ENCODE peak calls at places on chromosomes 4 and X, in six cellular contexts. One of them, this sample, is unnamed.

GRCh38 chrX:118523920-118524319 is 28.3 kb downstream of the DOCK11 start:
- DNase-seq in IMR-90: no peak
- DNase-seq in nephron progenitor cell: no peak
- DNase-seq in psoas muscle: no peak
- DNase-seq in brain microvascular endothelial cell: no peak
- DNase-seq in AG09309: no peak
- DNase-seq in this sample: no peak

GRCh38 chrX:150696264-150696789 is 3.1 kb downstream of the MTMR1 start:
- DNase-seq in IMR-90: no peak
- DNase-seq in nephron progenitor cell: no peak
- DNase-seq in psoas muscle: no peak
- DNase-seq in brain microvascular endothelial cell: no peak
- DNase-seq in AG09309: no peak
- DNase-seq in this sample: no peak

GRCh38 chrX:1451676-1452496 is 823 bp downstream of the ASMTL start:
- DNase-seq in IMR-90: no peak
- DNase-seq in nephron progenitor cell: peak; percentile 27
- DNase-seq in psoas muscle: peak; percentile 61
- DNase-seq in brain microvascular endothelial cell: no peak
- DNase-seq in AG09309: no peak
- DNase-seq in this sample: no peak

GRCh38 chr4:185269286-185269685 is 59.9 kb downstream of the SNX25 start:
- DNase-seq in IMR-90: no peak
- DNase-seq in nephron progenitor cell: no peak
- DNase-seq in psoas muscle: no peak
- DNase-seq in brain microvascular endothelial cell: no peak
- DNase-seq in AG09309: no peak
- DNase-seq in this sample: no peak

GRCh38 chrX:150405576-150405975 is 42.5 kb downstream of the MAMLD1 start:
- DNase-seq in IMR-90: no peak
- DNase-seq in nephron progenitor cell: no peak
- DNase-seq in psoas muscle: no peak
- DNase-seq in brain microvascular endothelial cell: no peak
- DNase-seq in AG09309: no peak
- DNase-seq in this sample: no peak

GRCh38 chrX:100829730-100830129 is 9.5 kb downstream of the CSTF2 start:
- DNase-seq in IMR-90: peak; percentile 77
- DNase-seq in nephron progenitor cell: no peak
- DNase-seq in psoas muscle: no peak
- DNase-seq in brain microvascular endothelial cell: peak; percentile 20
- DNase-seq in AG09309: no peak
- DNase-seq in this sample: no peak

GRCh38 chrX:130887392-130887791 is 15.6 kb downstream of the ENOX2 start:
- DNase-seq in IMR-90: no peak
- DNase-seq in nephron progenitor cell: peak; percentile 12
- DNase-seq in psoas muscle: no peak
- DNase-seq in brain microvascular endothelial cell: no peak
- DNase-seq in AG09309: no peak
- DNase-seq in this sample: no peak

GRCh38 chr4:125904802-125905201 is 590.0 kb downstream of the FAT4 start:
- DNase-seq in IMR-90: no peak
- DNase-seq in nephron progenitor cell: no peak
- DNase-seq in psoas muscle: no peak
- DNase-seq in brain microvascular endothelial cell: no peak
- DNase-seq in AG09309: no peak
- DNase-seq in this sample: no peak

GRCh38 chr4:83993774-83994173 is 457.9 kb downstream of the GPAT3 start:
- DNase-seq in IMR-90: no peak
- DNase-seq in nephron progenitor cell: peak; percentile 16
- DNase-seq in psoas muscle: no peak
- DNase-seq in brain microvascular endothelial cell: no peak
- DNase-seq in AG09309: no peak
- DNase-seq in this sample: no peak

GRCh38 chr4:163556650-163557391 is 62.3 kb downstream of the TMA16 start:
- DNase-seq in IMR-90: no peak
- DNase-seq in nephron progenitor cell: no peak
- DNase-seq in psoas muscle: no peak
- DNase-seq in brain microvascular endothelial cell: no peak
- DNase-seq in AG09309: no peak
- DNase-seq in this sample: no peak

GRCh38 chr4:163550869-163551267 is 56.4 kb downstream of the TMA16 start:
- DNase-seq in IMR-90: no peak
- DNase-seq in nephron progenitor cell: no peak
- DNase-seq in psoas muscle: no peak
- DNase-seq in brain microvascular endothelial cell: no peak
- DNase-seq in AG09309: no peak
- DNase-seq in this sample: no peak

GRCh38 chr4:163556169-163556568 is 61.7 kb downstream of the TMA16 start:
- DNase-seq in IMR-90: peak; percentile 10
- DNase-seq in nephron progenitor cell: no peak
- DNase-seq in psoas muscle: no peak
- DNase-seq in brain microvascular endothelial cell: no peak
- DNase-seq in AG09309: no peak
- DNase-seq in this sample: no peak

GRCh38 chr4:163554870-163555465 is 60.5 kb downstream of the TMA16 start:
- DNase-seq in IMR-90: peak; percentile 32
- DNase-seq in nephron progenitor cell: no peak
- DNase-seq in psoas muscle: no peak
- DNase-seq in brain microvascular endothelial cell: no peak
- DNase-seq in AG09309: no peak
- DNase-seq in this sample: no peak

GRCh38 chr4:163553146-163553545 is 58.7 kb downstream of the TMA16 start:
- DNase-seq in IMR-90: no peak
- DNase-seq in nephron progenitor cell: no peak
- DNase-seq in psoas muscle: no peak
- DNase-seq in brain microvascular endothelial cell: no peak
- DNase-seq in AG09309: no peak
- DNase-seq in this sample: no peak
- TF ChIP-seq CTCF in IMR-90: no peak
- TF ChIP-seq CTCF in nephron progenitor cell: no peak
- TF ChIP-seq CTCF in psoas muscle: no peak
- TF ChIP-seq CTCF in brain microvascular endothelial cell: no peak
- TF ChIP-seq CTCF in AG09309: no peak
- TF ChIP-seq CTCF in this sample: no peak

GRCh38 chrX:153723351-153724251 is 586 bp downstream of the BCAP31 start:
- DNase-seq in IMR-90: peak; percentile 37
- DNase-seq in nephron progenitor cell: peak; percentile 60
- DNase-seq in psoas muscle: peak; percentile 63
- DNase-seq in brain microvascular endothelial cell: peak; percentile 13
- DNase-seq in AG09309: no peak
- DNase-seq in this sample: no peak
- TF ChIP-seq CTCF in IMR-90: peak; percentile 34
- TF ChIP-seq CTCF in nephron progenitor cell: no peak
- TF ChIP-seq CTCF in psoas muscle: peak; percentile 7
- TF ChIP-seq CTCF in brain microvascular endothelial cell: peak; percentile 63
- TF ChIP-seq CTCF in AG09309: peak; percentile 43
- TF ChIP-seq CTCF in this sample: peak; percentile 28

GRCh38 chr4:29128810-29129209 is 1591.4 kb upstream of the PCDH7 start:
- DNase-seq in IMR-90: no peak
- DNase-seq in nephron progenitor cell: no peak
- DNase-seq in psoas muscle: no peak
- DNase-seq in brain microvascular endothelial cell: no peak
- DNase-seq in AG09309: no peak
- DNase-seq in this sample: no peak

DNA sequence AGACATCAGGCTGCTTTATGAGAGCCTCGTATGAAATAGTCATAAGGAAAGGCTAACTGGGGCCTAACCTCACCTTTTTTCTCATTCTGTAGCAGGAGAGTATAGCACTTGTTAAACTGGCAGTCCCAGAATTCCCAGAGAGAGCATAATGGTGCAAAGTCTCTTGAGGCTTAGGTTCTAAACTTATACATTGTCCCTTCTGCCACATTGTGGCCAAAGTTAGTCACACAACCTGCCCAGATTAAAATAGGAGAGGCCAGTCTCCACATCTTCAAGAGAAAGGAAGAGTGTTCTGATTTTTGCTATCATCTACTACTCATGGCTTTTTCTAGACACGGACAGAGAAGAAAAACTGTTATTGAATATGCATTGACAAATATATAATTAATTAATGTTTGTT is 1588.9 kb upstream of the PCDH7 start:
- DNase-seq in IMR-90: peak; percentile 4
- DNase-seq in nephron progenitor cell: no peak
- DNase-seq in psoas muscle: no peak
- DNase-seq in brain microvascular endothelial cell: no peak
- DNase-seq in AG09309: no peak
- DNase-seq in this sample: no peak
- TF ChIP-seq CTCF in IMR-90: no peak
- TF ChIP-seq CTCF in nephron progenitor cell: no peak
- TF ChIP-seq CTCF in psoas muscle: no peak
- TF ChIP-seq CTCF in brain microvascular endothelial cell: no peak
- TF ChIP-seq CTCF in AG09309: no peak
- TF ChIP-seq CTCF in this sample: no peak

GRCh38 chr4:146179784-146180405 is 4.4 kb downstream of the LSM6 start:
- DNase-seq in IMR-90: no peak
- DNase-seq in nephron progenitor cell: no peak
- DNase-seq in psoas muscle: no peak
- DNase-seq in brain microvascular endothelial cell: no peak
- DNase-seq in AG09309: no peak
- DNase-seq in this sample: no peak

GRCh38 chr4:146175541-146176453 is at the start of gene LSM6:
- DNase-seq in IMR-90: peak; percentile 85
- DNase-seq in nephron progenitor cell: peak; percentile 71
- DNase-seq in psoas muscle: peak; percentile 90
- DNase-seq in brain microvascular endothelial cell: peak; percentile 86
- DNase-seq in AG09309: peak; percentile 53
- DNase-seq in this sample: peak; percentile 37
- TF ChIP-seq CTCF in IMR-90: peak; percentile 5
- TF ChIP-seq CTCF in nephron progenitor cell: no peak
- TF ChIP-seq CTCF in psoas muscle: peak; percentile 16
- TF ChIP-seq CTCF in brain microvascular endothelial cell: peak; percentile 14
- TF ChIP-seq CTCF in AG09309: peak; percentile 1
- TF ChIP-seq CTCF in this sample: no peak

GRCh38 chrX:44202596-44202995 is 140.9 kb downstream of the EFHC2 start:
- DNase-seq in IMR-90: no peak
- DNase-seq in nephron progenitor cell: no peak
- DNase-seq in psoas muscle: no peak
- DNase-seq in brain microvascular endothelial cell: no peak
- DNase-seq in AG09309: no peak
- DNase-seq in this sample: no peak

GRCh38 chrX:44203791-44204190 is 139.7 kb downstream of the EFHC2 start:
- DNase-seq in IMR-90: no peak
- DNase-seq in nephron progenitor cell: no peak
- DNase-seq in psoas muscle: no peak
- DNase-seq in brain microvascular endothelial cell: no peak
- DNase-seq in AG09309: no peak
- DNase-seq in this sample: no peak
- TF ChIP-seq CTCF in IMR-90: no peak
- TF ChIP-seq CTCF in nephron progenitor cell: no peak
- TF ChIP-seq CTCF in psoas muscle: no peak
- TF ChIP-seq CTCF in brain microvascular endothelial cell: no peak
- TF ChIP-seq CTCF in AG09309: peak; percentile 6
- TF ChIP-seq CTCF in this sample: no peak

DNA sequence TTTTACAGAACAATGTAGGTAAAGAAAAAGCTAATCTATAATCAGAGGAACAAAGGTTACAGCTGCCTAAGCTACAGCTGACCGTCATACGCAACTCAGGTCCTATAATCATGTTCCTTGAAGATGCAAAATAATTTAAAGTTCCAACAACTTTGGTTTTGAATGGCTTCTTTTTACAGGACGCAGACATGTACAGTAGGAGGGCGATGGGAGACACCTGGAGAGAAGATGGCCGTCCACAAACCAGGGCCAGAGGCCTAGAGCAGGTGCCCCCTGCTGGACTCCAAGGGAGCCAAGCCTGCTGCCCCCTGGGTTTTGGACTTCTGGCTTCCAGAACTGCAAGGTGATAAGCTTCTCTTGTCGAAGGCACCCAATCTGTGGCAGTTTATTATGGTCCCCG is 10.6 kb downstream of the HGFAC start:
- DNase-seq in IMR-90: no peak
- DNase-seq in nephron progenitor cell: no peak
- DNase-seq in psoas muscle: peak; percentile 52
- DNase-seq in brain microvascular endothelial cell: no peak
- DNase-seq in AG09309: no peak
- DNase-seq in this sample: no peak
- TF ChIP-seq CTCF in IMR-90: peak; percentile 28
- TF ChIP-seq CTCF in nephron progenitor cell: peak; percentile 38
- TF ChIP-seq CTCF in psoas muscle: peak; percentile 11
- TF ChIP-seq CTCF in brain microvascular endothelial cell: peak; percentile 69
- TF ChIP-seq CTCF in AG09309: peak; percentile 36
- TF ChIP-seq CTCF in this sample: peak; percentile 2

GRCh38 chrX:110045988-110046387 is 43.1 kb downstream of the TMEM164 start:
- DNase-seq in IMR-90: no peak
- DNase-seq in nephron progenitor cell: no peak
- DNase-seq in psoas muscle: no peak
- DNase-seq in brain microvascular endothelial cell: peak; percentile 5
- DNase-seq in AG09309: no peak
- DNase-seq in this sample: no peak
- TF ChIP-seq CTCF in IMR-90: no peak
- TF ChIP-seq CTCF in nephron progenitor cell: no peak
- TF ChIP-seq CTCF in psoas muscle: no peak
- TF ChIP-seq CTCF in brain microvascular endothelial cell: peak; percentile 37
- TF ChIP-seq CTCF in AG09309: no peak
- TF ChIP-seq CTCF in this sample: peak; percentile 34

GRCh38 chrX:11764602-11765067 is 6.6 kb downstream of the MSL3 start:
- DNase-seq in IMR-90: no peak
- DNase-seq in nephron progenitor cell: no peak
- DNase-seq in psoas muscle: no peak
- DNase-seq in brain microvascular endothelial cell: no peak
- DNase-seq in AG09309: no peak
- DNase-seq in this sample: no peak

GRCh38 chrX:11766487-11766886 is 8.4 kb downstream of the MSL3 start:
- DNase-seq in IMR-90: no peak
- DNase-seq in nephron progenitor cell: no peak
- DNase-seq in psoas muscle: no peak
- DNase-seq in brain microvascular endothelial cell: no peak
- DNase-seq in AG09309: no peak
- DNase-seq in this sample: no peak

GRCh38 chrX:11765449-11765848 is 7.4 kb downstream of the MSL3 start:
- DNase-seq in IMR-90: no peak
- DNase-seq in nephron progenitor cell: no peak
- DNase-seq in psoas muscle: no peak
- DNase-seq in brain microvascular endothelial cell: no peak
- DNase-seq in AG09309: no peak
- DNase-seq in this sample: no peak

GRCh38 chrX:11768039-11768438 is 10.0 kb downstream of the MSL3 start:
- DNase-seq in IMR-90: no peak
- DNase-seq in nephron progenitor cell: no peak
- DNase-seq in psoas muscle: no peak
- DNase-seq in brain microvascular endothelial cell: no peak
- DNase-seq in AG09309: no peak
- DNase-seq in this sample: no peak

DNA sequence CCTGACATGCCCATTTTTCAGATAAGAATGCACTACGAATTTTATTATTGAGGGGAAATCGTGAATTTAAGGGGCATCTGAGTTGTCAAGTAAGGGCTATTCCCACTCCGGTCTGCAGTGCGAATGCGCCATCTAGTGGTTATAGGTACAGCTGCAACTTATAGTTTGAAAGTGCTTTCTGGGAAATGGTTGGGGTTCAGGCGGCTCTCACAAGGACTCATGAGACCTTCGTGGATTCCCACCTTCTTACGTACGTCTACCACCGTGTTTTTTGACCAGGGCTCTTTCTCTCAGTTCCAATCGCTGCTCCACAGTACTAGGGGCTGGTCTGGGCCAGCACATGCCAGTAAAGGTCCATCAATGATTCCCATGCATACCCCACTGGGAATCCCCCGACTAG is 12.3 kb downstream of the MSL3 start:
- DNase-seq in IMR-90: peak; percentile 63
- DNase-seq in nephron progenitor cell: peak; percentile 15
- DNase-seq in psoas muscle: no peak
- DNase-seq in brain microvascular endothelial cell: peak; percentile 28
- DNase-seq in AG09309: no peak
- DNase-seq in this sample: no peak
- TF ChIP-seq CTCF in IMR-90: peak; percentile 89
- TF ChIP-seq CTCF in nephron progenitor cell: peak; percentile 69
- TF ChIP-seq CTCF in psoas muscle: peak; percentile 83
- TF ChIP-seq CTCF in brain microvascular endothelial cell: peak; percentile 83
- TF ChIP-seq CTCF in AG09309: peak; percentile 84
- TF ChIP-seq CTCF in this sample: peak; percentile 77

GRCh38 chr4:103499094-103499493 is 220.7 kb downstream of the TACR3 start:
- DNase-seq in IMR-90: no peak
- DNase-seq in nephron progenitor cell: no peak
- DNase-seq in psoas muscle: no peak
- DNase-seq in brain microvascular endothelial cell: no peak
- DNase-seq in AG09309: no peak
- DNase-seq in this sample: no peak
- TF ChIP-seq CTCF in IMR-90: no peak
- TF ChIP-seq CTCF in nephron progenitor cell: no peak
- TF ChIP-seq CTCF in psoas muscle: no peak
- TF ChIP-seq CTCF in brain microvascular endothelial cell: peak; percentile 32
- TF ChIP-seq CTCF in AG09309: peak; percentile 38
- TF ChIP-seq CTCF in this sample: no peak